ENCODE peak calls at places on chromosome 17, in eight cellular contexts. One of them, this sample, is unnamed.

GRCh38 chr17:83122834-83123233 is 43.4 kb downstream of the METRNL start:
- DNase-seq in GM12892: no peak
- DNase-seq in colonic mucosa: no peak
- DNase-seq in OCI-LY7: no peak
- DNase-seq in HFF-Myc: no peak
- DNase-seq in fibroblast of villous mesenchyme: no peak
- DNase-seq in activated gamma-delta T cell treated with Interleukin-2 at 50 U/mL for 16 hours: no peak
- DNase-seq in psoas muscle: no peak
- DNase-seq in this sample: no peak

GRCh38 chr17:33053641-33054040 is 62.0 kb downstream of the SPACA3 start:
- DNase-seq in HFF-Myc: no peak
- DNase-seq in psoas muscle: no peak
- DNase-seq in colonic mucosa: no peak
- DNase-seq in fibroblast of villous mesenchyme: no peak
- DNase-seq in OCI-LY7: no peak
- DNase-seq in GM12892: no peak
- DNase-seq in activated gamma-delta T cell treated with Interleukin-2 at 50 U/mL for 16 hours: no peak
- DNase-seq in this sample: no peak

GRCh38 chr17:76884995-76885896 is 17.0 kb downstream of the MGAT5B start:
- DNase-seq in GM12892: no peak
- DNase-seq in colonic mucosa: no peak
- DNase-seq in activated gamma-delta T cell treated with Interleukin-2 at 50 U/mL for 16 hours: no peak
- DNase-seq in OCI-LY7: no peak
- DNase-seq in HFF-Myc: no peak
- DNase-seq in psoas muscle: no peak
- DNase-seq in fibroblast of villous mesenchyme: no peak
- DNase-seq in this sample: no peak

GRCh38 chr17:34584805-34585416 is 5.5 kb downstream of the TMEM132E start:
- DNase-seq in colonic mucosa: no peak
- DNase-seq in fibroblast of villous mesenchyme: peak
- DNase-seq in psoas muscle: no peak
- DNase-seq in activated gamma-delta T cell treated with Interleukin-2 at 50 U/mL for 16 hours: no peak
- DNase-seq in OCI-LY7: peak
- DNase-seq in GM12892: no peak
- DNase-seq in HFF-Myc: no peak
- DNase-seq in this sample: peak

GRCh38 chr17:29645516-29646051 is 22.9 kb upstream of the CORO6 start:
- DNase-seq in HFF-Myc: no peak
- DNase-seq in OCI-LY7: no peak
- DNase-seq in colonic mucosa: peak
- DNase-seq in activated gamma-delta T cell treated with Interleukin-2 at 50 U/mL for 16 hours: no peak
- DNase-seq in GM12892: no peak
- DNase-seq in fibroblast of villous mesenchyme: peak
- DNase-seq in psoas muscle: peak
- DNase-seq in this sample: peak

GRCh38 chr17:82943339-82943738 is 103.5 kb upstream of the ZNF750 start:
- DNase-seq in activated gamma-delta T cell treated with Interleukin-2 at 50 U/mL for 16 hours: no peak
- DNase-seq in GM12892: no peak
- DNase-seq in OCI-LY7: no peak
- DNase-seq in fibroblast of villous mesenchyme: no peak
- DNase-seq in HFF-Myc: no peak
- DNase-seq in psoas muscle: no peak
- DNase-seq in colonic mucosa: no peak
- DNase-seq in this sample: no peak

GRCh38 chr17:67132366-67132765 is 88.0 kb downstream of the CACNG1 start:
- DNase-seq in GM12892: no peak
- DNase-seq in fibroblast of villous mesenchyme: no peak
- DNase-seq in psoas muscle: no peak
- DNase-seq in activated gamma-delta T cell treated with Interleukin-2 at 50 U/mL for 16 hours: no peak
- DNase-seq in OCI-LY7: no peak
- DNase-seq in colonic mucosa: no peak
- DNase-seq in HFF-Myc: no peak
- DNase-seq in this sample: no peak

GRCh38 chr17:60328679-60329078 is 63.3 kb downstream of the USP32 start:
- DNase-seq in HFF-Myc: no peak
- DNase-seq in psoas muscle: no peak
- DNase-seq in OCI-LY7: no peak
- DNase-seq in fibroblast of villous mesenchyme: no peak
- DNase-seq in GM12892: no peak
- DNase-seq in colonic mucosa: no peak
- DNase-seq in activated gamma-delta T cell treated with Interleukin-2 at 50 U/mL for 16 hours: no peak
- DNase-seq in this sample: no peak

GRCh38 chr17:70655179-70655578 is 485.8 kb downstream of the KCNJ2 start:
- DNase-seq in fibroblast of villous mesenchyme: no peak
- DNase-seq in activated gamma-delta T cell treated with Interleukin-2 at 50 U/mL for 16 hours: no peak
- DNase-seq in GM12892: no peak
- DNase-seq in psoas muscle: no peak
- DNase-seq in HFF-Myc: no peak
- DNase-seq in colonic mucosa: no peak
- DNase-seq in OCI-LY7: no peak
- DNase-seq in this sample: no peak

GRCh38 chr17:48740537-48740936 is 12.0 kb upstream of the HOXB13 start:
- DNase-seq in activated gamma-delta T cell treated with Interleukin-2 at 50 U/mL for 16 hours: no peak
- DNase-seq in HFF-Myc: no peak
- DNase-seq in fibroblast of villous mesenchyme: no peak
- DNase-seq in OCI-LY7: no peak
- DNase-seq in colonic mucosa: no peak
- DNase-seq in psoas muscle: no peak
- DNase-seq in GM12892: no peak
- DNase-seq in this sample: no peak

GRCh38 chr17:82667668-82668000 is 19.4 kb upstream of the WDR45B start:
- DNase-seq in fibroblast of villous mesenchyme: no peak
- DNase-seq in colonic mucosa: no peak
- DNase-seq in OCI-LY7: no peak
- DNase-seq in GM12892: no peak
- DNase-seq in HFF-Myc: no peak
- DNase-seq in psoas muscle: peak
- DNase-seq in activated gamma-delta T cell treated with Interleukin-2 at 50 U/mL for 16 hours: no peak
- DNase-seq in this sample: no peak

GRCh38 chr17:40218740-40219072 is 398 bp upstream of the WIPF2 start:
- DNase-seq in psoas muscle: peak
- DNase-seq in HFF-Myc: peak
- DNase-seq in fibroblast of villous mesenchyme: peak
- DNase-seq in activated gamma-delta T cell treated with Interleukin-2 at 50 U/mL for 16 hours: peak
- DNase-seq in GM12892: peak
- DNase-seq in OCI-LY7: peak
- DNase-seq in colonic mucosa: peak
- DNase-seq in this sample: peak

GRCh38 chr17:32275060-32276042 is 9.7 kb downstream of the RHBDL3 start:
- DNase-seq in activated gamma-delta T cell treated with Interleukin-2 at 50 U/mL for 16 hours: no peak
- DNase-seq in HFF-Myc: peak
- DNase-seq in OCI-LY7: no peak
- DNase-seq in colonic mucosa: no peak
- DNase-seq in GM12892: no peak
- DNase-seq in fibroblast of villous mesenchyme: peak
- DNase-seq in psoas muscle: peak
- DNase-seq in this sample: peak

GRCh38 chr17:77427471-77427991 is 286.8 kb downstream of the SEC14L1 start:
- DNase-seq in psoas muscle: peak
- DNase-seq in GM12892: no peak
- DNase-seq in activated gamma-delta T cell treated with Interleukin-2 at 50 U/mL for 16 hours: no peak
- DNase-seq in OCI-LY7: no peak
- DNase-seq in HFF-Myc: no peak
- DNase-seq in colonic mucosa: no peak
- DNase-seq in fibroblast of villous mesenchyme: peak
- DNase-seq in this sample: peak

GRCh38 chr17:36547776-36548175 is 3.1 kb downstream of the GGNBP2 start:
- DNase-seq in OCI-LY7: no peak
- DNase-seq in GM12892: no peak
- DNase-seq in activated gamma-delta T cell treated with Interleukin-2 at 50 U/mL for 16 hours: no peak
- DNase-seq in colonic mucosa: no peak
- DNase-seq in HFF-Myc: no peak
- DNase-seq in fibroblast of villous mesenchyme: no peak
- DNase-seq in psoas muscle: no peak
- DNase-seq in this sample: no peak

GRCh38 chr17:50608700-50609375 is 25.8 kb upstream of the ABCC3 start:
- DNase-seq in psoas muscle: no peak
- DNase-seq in GM12892: no peak
- DNase-seq in fibroblast of villous mesenchyme: no peak
- DNase-seq in colonic mucosa: no peak
- DNase-seq in OCI-LY7: no peak
- DNase-seq in HFF-Myc: no peak
- DNase-seq in activated gamma-delta T cell treated with Interleukin-2 at 50 U/mL for 16 hours: no peak
- DNase-seq in this sample: no peak

GRCh38 chr17:17387461-17388362 is 84.5 kb downstream of the NT5M start:
- DNase-seq in colonic mucosa: peak
- DNase-seq in activated gamma-delta T cell treated with Interleukin-2 at 50 U/mL for 16 hours: no peak
- DNase-seq in psoas muscle: no peak
- DNase-seq in GM12892: no peak
- DNase-seq in fibroblast of villous mesenchyme: no peak
- DNase-seq in HFF-Myc: no peak
- DNase-seq in OCI-LY7: peak
- DNase-seq in this sample: no peak

GRCh38 chr17:74179576-74179975 is 23.9 kb upstream of the RPL38 start:
- DNase-seq in HFF-Myc: no peak
- DNase-seq in psoas muscle: no peak
- DNase-seq in OCI-LY7: no peak
- DNase-seq in activated gamma-delta T cell treated with Interleukin-2 at 50 U/mL for 16 hours: no peak
- DNase-seq in fibroblast of villous mesenchyme: no peak
- DNase-seq in GM12892: no peak
- DNase-seq in colonic mucosa: no peak
- DNase-seq in this sample: no peak

GRCh38 chr17:20032636-20033035 is 23.5 kb downstream of the SPECC1 start:
- DNase-seq in HFF-Myc: no peak
- DNase-seq in OCI-LY7: no peak
- DNase-seq in fibroblast of villous mesenchyme: no peak
- DNase-seq in psoas muscle: no peak
- DNase-seq in activated gamma-delta T cell treated with Interleukin-2 at 50 U/mL for 16 hours: no peak
- DNase-seq in GM12892: no peak
- DNase-seq in colonic mucosa: no peak
- DNase-seq in this sample: no peak

GRCh38 chr17:7614422-7615264 is at the start of gene FXR2:
- DNase-seq in fibroblast of villous mesenchyme: peak
- DNase-seq in psoas muscle: peak
- DNase-seq in activated gamma-delta T cell treated with Interleukin-2 at 50 U/mL for 16 hours: peak
- DNase-seq in GM12892: peak
- DNase-seq in OCI-LY7: peak
- DNase-seq in colonic mucosa: peak
- DNase-seq in HFF-Myc: peak
- DNase-seq in this sample: peak

GRCh38 chr17:14717849-14718248 is 417.0 kb downstream of the HS3ST3B1 start:
- DNase-seq in GM12892: no peak
- DNase-seq in psoas muscle: no peak
- DNase-seq in OCI-LY7: no peak
- DNase-seq in colonic mucosa: no peak
- DNase-seq in fibroblast of villous mesenchyme: no peak
- DNase-seq in activated gamma-delta T cell treated with Interleukin-2 at 50 U/mL for 16 hours: no peak
- DNase-seq in HFF-Myc: no peak
- DNase-seq in this sample: no peak

GRCh38 chr17:40122944-40123810 is 1.4 kb downstream of the MSL1 start:
- DNase-seq in fibroblast of villous mesenchyme: peak
- DNase-seq in GM12892: peak
- DNase-seq in activated gamma-delta T cell treated with Interleukin-2 at 50 U/mL for 16 hours: peak
- DNase-seq in OCI-LY7: peak
- DNase-seq in colonic mucosa: peak
- DNase-seq in psoas muscle: no peak
- DNase-seq in HFF-Myc: no peak
- DNase-seq in this sample: no peak

GRCh38 chr17:34769049-34769448 is 189.7 kb downstream of the TMEM132E start:
- DNase-seq in fibroblast of villous mesenchyme: no peak
- DNase-seq in OCI-LY7: no peak
- DNase-seq in activated gamma-delta T cell treated with Interleukin-2 at 50 U/mL for 16 hours: no peak
- DNase-seq in GM12892: no peak
- DNase-seq in HFF-Myc: no peak
- DNase-seq in colonic mucosa: no peak
- DNase-seq in psoas muscle: no peak
- DNase-seq in this sample: no peak

GRCh38 chr17:2635241-2635640 is 41.8 kb downstream of the PAFAH1B1 start:
- DNase-seq in HFF-Myc: no peak
- DNase-seq in GM12892: no peak
- DNase-seq in psoas muscle: no peak
- DNase-seq in OCI-LY7: no peak
- DNase-seq in colonic mucosa: no peak
- DNase-seq in activated gamma-delta T cell treated with Interleukin-2 at 50 U/mL for 16 hours: no peak
- DNase-seq in fibroblast of villous mesenchyme: no peak
- DNase-seq in this sample: no peak

GRCh38 chr17:42323268-42323773 is 35.0 kb downstream of the STAT5A start:
- DNase-seq in OCI-LY7: no peak
- DNase-seq in HFF-Myc: no peak
- DNase-seq in fibroblast of villous mesenchyme: no peak
- DNase-seq in GM12892: no peak
- DNase-seq in psoas muscle: no peak
- DNase-seq in activated gamma-delta T cell treated with Interleukin-2 at 50 U/mL for 16 hours: no peak
- DNase-seq in colonic mucosa: no peak
- DNase-seq in this sample: no peak

GRCh38 chr17:49973271-49973615 is 4.3 kb downstream of the DLX4 start:
- DNase-seq in fibroblast of villous mesenchyme: no peak
- DNase-seq in HFF-Myc: no peak
- DNase-seq in colonic mucosa: no peak
- DNase-seq in psoas muscle: no peak
- DNase-seq in GM12892: no peak
- DNase-seq in activated gamma-delta T cell treated with Interleukin-2 at 50 U/mL for 16 hours: no peak
- DNase-seq in OCI-LY7: no peak
- DNase-seq in this sample: no peak

GRCh38 chr17:39997543-39997942 is 16.9 kb downstream of the PSMD3 start:
- DNase-seq in OCI-LY7: no peak
- DNase-seq in GM12892: no peak
- DNase-seq in psoas muscle: no peak
- DNase-seq in HFF-Myc: no peak
- DNase-seq in fibroblast of villous mesenchyme: no peak
- DNase-seq in activated gamma-delta T cell treated with Interleukin-2 at 50 U/mL for 16 hours: no peak
- DNase-seq in colonic mucosa: no peak
- DNase-seq in this sample: no peak

GRCh38 chr17:20926532-20926931 is 116.3 kb downstream of the USP22 start:
- DNase-seq in OCI-LY7: no peak
- DNase-seq in colonic mucosa: no peak
- DNase-seq in GM12892: no peak
- DNase-seq in HFF-Myc: no peak
- DNase-seq in psoas muscle: no peak
- DNase-seq in activated gamma-delta T cell treated with Interleukin-2 at 50 U/mL for 16 hours: no peak
- DNase-seq in fibroblast of villous mesenchyme: peak
- DNase-seq in this sample: peak

GRCh38 chr17:55664287-55664686 is 58.4 kb downstream of the TMEM100 start:
- DNase-seq in colonic mucosa: no peak
- DNase-seq in fibroblast of villous mesenchyme: no peak
- DNase-seq in activated gamma-delta T cell treated with Interleukin-2 at 50 U/mL for 16 hours: no peak
- DNase-seq in OCI-LY7: peak
- DNase-seq in HFF-Myc: no peak
- DNase-seq in GM12892: no peak
- DNase-seq in psoas muscle: no peak
- DNase-seq in this sample: no peak

GRCh38 chr17:78223061-78223460 is 8.4 kb upstream of the TMEM235 start:
- DNase-seq in GM12892: no peak
- DNase-seq in colonic mucosa: no peak
- DNase-seq in OCI-LY7: no peak
- DNase-seq in fibroblast of villous mesenchyme: no peak
- DNase-seq in activated gamma-delta T cell treated with Interleukin-2 at 50 U/mL for 16 hours: no peak
- DNase-seq in psoas muscle: no peak
- DNase-seq in HFF-Myc: no peak
- DNase-seq in this sample: no peak

GRCh38 chr17:82228842-82229685 is at the start of gene SLC16A3:
- DNase-seq in activated gamma-delta T cell treated with Interleukin-2 at 50 U/mL for 16 hours: peak
- DNase-seq in OCI-LY7: peak
- DNase-seq in psoas muscle: peak
- DNase-seq in HFF-Myc: no peak
- DNase-seq in GM12892: peak
- DNase-seq in colonic mucosa: peak
- DNase-seq in fibroblast of villous mesenchyme: peak
- DNase-seq in this sample: peak

GRCh38 chr17:16926591-16927451 is 45.1 kb downstream of the TNFRSF13B start:
- DNase-seq in activated gamma-delta T cell treated with Interleukin-2 at 50 U/mL for 16 hours: no peak
- DNase-seq in HFF-Myc: no peak
- DNase-seq in OCI-LY7: no peak
- DNase-seq in GM12892: no peak
- DNase-seq in fibroblast of villous mesenchyme: no peak
- DNase-seq in psoas muscle: no peak
- DNase-seq in colonic mucosa: no peak
- DNase-seq in this sample: peak

GRCh38 chr17:80920406-80920805 is 71.2 kb upstream of the CHMP6 start:
- DNase-seq in GM12892: no peak
- DNase-seq in colonic mucosa: no peak
- DNase-seq in activated gamma-delta T cell treated with Interleukin-2 at 50 U/mL for 16 hours: no peak
- DNase-seq in fibroblast of villous mesenchyme: peak
- DNase-seq in HFF-Myc: no peak
- DNase-seq in psoas muscle: no peak
- DNase-seq in OCI-LY7: no peak
- DNase-seq in this sample: peak

GRCh38 chr17:39787038-39787437 is 49.3 kb downstream of the GRB7 start:
- DNase-seq in psoas muscle: no peak
- DNase-seq in colonic mucosa: no peak
- DNase-seq in GM12892: no peak
- DNase-seq in HFF-Myc: no peak
- DNase-seq in fibroblast of villous mesenchyme: no peak
- DNase-seq in activated gamma-delta T cell treated with Interleukin-2 at 50 U/mL for 16 hours: no peak
- DNase-seq in OCI-LY7: no peak
- DNase-seq in this sample: no peak